ENCODE peak calls at places on chromosome 22, in nine cellular contexts. T is small intestine, R is tibial artery, M is psoas muscle, U is left ventricle myocardium inferior, L is adrenal gland, C is upper lobe of right lung, Y is SK-N-SH, K is mammary epithelial cell. F is an unnamed sample. For H3K4me1, the result is how much of the 10 kb centered on the place peaks cover.

GRCh38 chr22:47282366-47282765 is 519.9 kb downstream of the TBC1D22A start:
- DNase-seq in M (no peak), L (no peak), T (no peak), U (no peak), C (peak), Y (no peak), K (no peak), R (no peak), F (no peak)

GRCh38 chr22:47929073-47929472 is 1166.6 kb downstream of the TBC1D22A start:
- DNase-seq in L (no peak), U (no peak), Y (no peak), T (no peak), C (no peak), M (no peak), K (no peak), R (no peak), F (no peak)

GRCh38 chr22:48870436-48870835 is 957.2 kb downstream of the BRD1 start:
- DNase-seq in K (no peak), M (no peak), T (no peak), C (peak), R (peak), U (no peak), L (no peak), Y (no peak), F (no peak)

GRCh38 chr22:42468841-42469240 is 36.6 kb upstream of the NFAM1 start:
- DNase-seq in M (no peak), U (no peak), C (no peak), T (no peak), L (no peak), Y (no peak), K (peak), R (no peak), F (no peak)

GRCh38 chr22:38759005-38759404 is 3.2 kb upstream of the SUN2 start:
- DNase-seq in R (no peak), T (no peak), C (no peak), K (no peak), L (no peak), M (no peak), Y (no peak), U (no peak), F (no peak)

GRCh38 chr22:23213581-23214341 is 33.5 kb downstream of the BCR start:
- DNase-seq in T (no peak), K (no peak), R (no peak), C (no peak), Y (no peak), L (no peak), U (no peak), M (no peak), F (no peak)

GRCh38 chr22:50439314-50440250 is 35.3 kb downstream of the SBF1 start:
- DNase-seq in M (peak), T (no peak), R (no peak), K (no peak), C (no peak), Y (peak), U (no peak), L (peak), F (no peak)

GRCh38 chr22:38259370-38259769 is 13.4 kb downstream of the TMEM184B start:
- DNase-seq in T (no peak), K (no peak), M (no peak), Y (no peak), R (no peak), C (no peak), U (no peak), L (no peak), F (no peak)

GRCh38 chr22:49208768-49209252 is 618.9 kb downstream of the BRD1 start:
- DNase-seq in Y (no peak), L (no peak), M (no peak), U (peak), T (no peak), K (no peak), C (peak), R (peak), F (no peak)

GRCh38 chr22:42697542-42698013 is 23.1 kb downstream of the A4GALT start:
- DNase-seq in U (peak), Y (no peak), K (peak), L (peak), T (peak), R (peak), M (peak), C (no peak), F (peak)

GRCh38 chr22:49026476-49027121 is 801.1 kb downstream of the BRD1 start:
- DNase-seq in L (no peak), K (no peak), T (no peak), M (peak), R (no peak), Y (peak), C (no peak), U (no peak), F (peak)

GRCh38 chr22:16917144-16918003 is 90.6 kb downstream of the GAB4 start:
- DNase-seq in R (peak), T (peak), K (peak), M (peak), U (peak), Y (peak), C (peak), L (peak), F (peak)

GRCh38 chr22:24421428-24421931 is 5.9 kb upstream of the ADORA2A start:
- DNase-seq in C (no peak), M (peak), R (no peak), K (no peak), T (peak), Y (peak), L (no peak), U (no peak), F (peak)
- H3K4me1 ChIP-seq in C (under half), M (under half), R (under half), K (under half), T (under half), Y (under half), L (under half), U (half or more), F (under half)

DNA sequence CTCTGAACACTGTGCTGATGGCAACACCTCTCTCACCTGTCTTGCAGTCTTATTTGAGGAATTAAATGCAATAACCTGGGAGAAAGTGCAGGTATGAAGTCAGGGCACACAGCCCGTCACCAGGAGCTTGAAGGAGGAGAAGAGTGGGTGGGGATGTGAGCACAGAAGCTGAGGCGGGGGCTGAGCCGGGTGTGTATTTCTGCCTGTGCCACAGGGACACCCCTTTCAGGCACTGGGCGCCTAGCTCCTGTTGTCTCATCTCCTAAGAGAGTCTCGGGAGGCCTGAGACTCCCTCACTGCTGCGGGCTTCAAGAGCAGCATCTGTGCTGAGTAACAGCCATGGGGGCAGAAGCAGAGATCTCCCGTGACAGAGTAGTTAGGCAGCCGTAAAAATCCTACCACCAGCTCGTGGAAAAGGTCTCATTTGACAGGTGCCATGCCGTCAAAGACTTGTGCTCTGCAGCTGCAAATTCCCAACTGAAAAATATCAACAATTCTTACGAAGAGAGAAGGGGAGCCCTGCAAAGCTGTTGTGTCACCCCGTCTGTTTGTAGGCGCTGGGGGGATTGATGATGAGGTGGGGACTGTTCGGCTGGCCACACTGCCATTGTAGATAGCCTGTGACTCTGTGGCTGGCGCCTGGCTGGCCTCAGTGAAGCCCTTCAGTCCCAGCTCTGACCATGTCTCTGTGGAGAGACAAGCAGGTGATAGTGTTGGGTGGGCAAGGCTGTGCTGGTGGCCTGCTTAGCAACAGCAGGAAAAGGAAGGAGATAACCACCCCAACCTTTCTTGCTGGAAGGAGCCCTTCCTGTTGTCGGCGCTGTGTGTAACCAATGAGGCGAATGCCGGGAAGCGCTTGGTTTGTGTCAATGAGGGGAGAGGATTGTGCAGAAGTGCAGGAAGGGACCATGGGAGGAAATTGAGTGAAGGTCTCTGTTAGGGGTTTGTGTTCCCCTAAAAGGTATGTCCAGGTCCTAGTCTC is 27.0 kb downstream of the PARVB start:
- DNase-seq in M (no peak), T (no peak), L (no peak), K (no peak), U (no peak), R (no peak), Y (no peak), C (no peak), F (peak)
- H3K4me1 ChIP-seq in M (under half), T (under half), L (under half), K (under half), U (half or more), R (under half), Y (under half), C (under half), F (under half)

GRCh38 chr22:40056163-40056958 is 61.6 kb downstream of the FAM83F start:
- DNase-seq in K (no peak), U (no peak), L (no peak), T (no peak), Y (no peak), R (no peak), C (no peak), M (no peak), F (no peak)
- H3K4me1 ChIP-seq in K (under half), U (half or more), L (under half), T (under half), Y (under half), R (under half), C (under half), M (half or more), F (under half)

GRCh38 chr22:40609216-40609615 is 27.3 kb downstream of the MRTFA start:
- DNase-seq in M (no peak), C (no peak), U (no peak), L (no peak), T (no peak), Y (no peak), R (no peak), K (no peak), F (no peak)
- H3K4me1 ChIP-seq in M (half or more), C (under half), U (half or more), L (half or more), T (under half), Y (under half), R (under half), K (under half), F (under half)

GRCh38 chr22:44972363-44973083 is 37.3 kb downstream of the PHF21B start:
- DNase-seq in T (no peak), R (no peak), M (no peak), L (no peak), K (no peak), C (no peak), U (no peak), Y (no peak), F (no peak)
- H3K4me1 ChIP-seq in T (under half), R (under half), M (under half), L (under half), K (under half), C (under half), U (under half), Y (under half), F (under half)

DNA sequence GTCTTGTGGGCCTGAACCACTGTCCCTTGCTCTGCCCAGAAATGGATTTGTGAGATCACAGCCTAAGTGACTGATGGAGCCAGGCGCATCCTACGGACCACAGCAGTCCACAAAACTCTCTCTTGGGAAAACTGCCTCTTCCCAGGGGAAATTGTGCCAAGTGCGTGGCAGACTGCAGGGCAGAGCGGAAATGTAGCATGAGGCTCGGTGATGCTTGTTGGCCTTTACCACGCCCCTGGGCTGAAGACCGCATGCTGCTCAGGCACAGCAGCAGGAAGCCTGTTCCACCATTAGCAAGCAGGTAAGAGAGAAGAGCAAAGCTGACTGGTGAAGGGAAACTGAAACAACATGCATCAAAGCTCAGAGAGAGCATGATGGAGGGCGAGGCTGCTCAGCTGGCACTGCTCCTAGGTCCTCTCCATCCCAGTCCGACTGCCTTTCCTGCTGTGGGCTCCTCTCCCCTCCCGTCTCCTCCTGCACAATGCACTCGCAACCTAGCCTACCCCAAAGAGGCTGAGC is 26.5 kb upstream of the SCARF2 start:
- DNase-seq in M (peak), L (no peak), R (no peak), U (no peak), K (no peak), Y (no peak), T (peak), C (peak), F (peak)
- H3K4me1 ChIP-seq in M (under half), L (under half), R (under half), U (under half), K (under half), Y (under half), T (under half), C (under half), F (under half)

GRCh38 chr22:36324414-36324813 is 63.4 kb downstream of the MYH9 start:
- DNase-seq in Y (no peak), M (no peak), U (no peak), R (no peak), C (no peak), T (no peak), K (no peak), L (no peak), F (peak)

GRCh38 chr22:36323855-36324331 is 63.9 kb downstream of the MYH9 start:
- DNase-seq in K (no peak), U (peak), C (no peak), T (no peak), M (no peak), L (no peak), Y (no peak), R (peak), F (peak)

GRCh38 chr22:36323182-36323854 is 64.4 kb downstream of the MYH9 start:
- DNase-seq in L (peak), C (peak), U (peak), Y (no peak), K (no peak), M (no peak), R (peak), T (peak), F (peak)

GRCh38 chr22:36326178-36327161 is 61.3 kb downstream of the MYH9 start:
- DNase-seq in T (no peak), K (no peak), M (no peak), Y (no peak), U (no peak), L (no peak), R (no peak), C (no peak), F (peak)

GRCh38 chr22:36325163-36326031 is 62.4 kb downstream of the MYH9 start:
- DNase-seq in Y (no peak), L (no peak), R (peak), U (no peak), K (peak), C (peak), T (peak), M (peak), F (peak)
- H3K4me1 ChIP-seq in Y (half or more), L (half or more), R (half or more), U (half or more), K (half or more), C (half or more), T (under half), M (half or more), F (half or more)

GRCh38 chr22:20205464-20205963 is 54.7 kb upstream of the CCDC188 start:
- DNase-seq in Y (no peak), R (no peak), L (no peak), U (no peak), M (no peak), T (no peak), K (no peak), C (no peak), F (no peak)

GRCh38 chr22:20206709-20207215 is 55.9 kb upstream of the CCDC188 start:
- DNase-seq in C (peak), R (no peak), T (peak), L (no peak), K (peak), Y (no peak), M (no peak), U (no peak), F (no peak)

GRCh38 chr22:20204821-20205220 is 54.0 kb upstream of the CCDC188 start:
- DNase-seq in R (no peak), Y (no peak), K (no peak), M (no peak), L (no peak), T (no peak), C (no peak), U (no peak), F (no peak)

GRCh38 chr22:20207277-20208025 is 56.6 kb upstream of the CCDC188 start:
- DNase-seq in M (no peak), T (no peak), C (no peak), Y (no peak), U (no peak), K (no peak), L (no peak), R (no peak), F (no peak)

GRCh38 chr22:20205964-20206708 is 55.3 kb upstream of the CCDC188 start:
- DNase-seq in M (peak), K (peak), R (peak), U (peak), L (peak), Y (no peak), T (peak), C (peak), F (peak)
- H3K4me1 ChIP-seq in M (under half), K (under half), R (under half), U (half or more), L (under half), Y (under half), T (under half), C (under half), F (under half)

GRCh38 chr22:44497218-44497903 is 672 bp downstream of the RTL6 start:
- DNase-seq in Y (peak), T (peak), R (no peak), U (no peak), M (peak), K (peak), C (peak), L (peak), F (peak)
- H3K4me1 ChIP-seq in Y (under half), T (under half), R (under half), U (under half), M (under half), K (under half), C (under half), L (under half), F (under half)

GRCh38 chr22:21861290-21861848 is 6.1 kb downstream of the MAPK1 start:
- DNase-seq in Y (no peak), U (no peak), M (no peak), L (no peak), C (no peak), T (no peak), K (peak), R (no peak), F (no peak)

GRCh38 chr22:21862386-21863242 is 4.8 kb downstream of the MAPK1 start:
- DNase-seq in T (no peak), R (no peak), Y (no peak), L (no peak), K (no peak), M (no peak), C (no peak), U (no peak), F (no peak)

GRCh38 chr22:21861856-21862255 is 5.6 kb downstream of the MAPK1 start:
- DNase-seq in L (no peak), Y (no peak), C (no peak), U (no peak), K (peak), R (no peak), T (no peak), M (no peak), F (no peak)

GRCh38 chr22:21858025-21858764 is 9.2 kb downstream of the MAPK1 start:
- DNase-seq in T (peak), R (no peak), L (no peak), U (no peak), K (no peak), Y (no peak), M (no peak), C (no peak), F (no peak)

DNA sequence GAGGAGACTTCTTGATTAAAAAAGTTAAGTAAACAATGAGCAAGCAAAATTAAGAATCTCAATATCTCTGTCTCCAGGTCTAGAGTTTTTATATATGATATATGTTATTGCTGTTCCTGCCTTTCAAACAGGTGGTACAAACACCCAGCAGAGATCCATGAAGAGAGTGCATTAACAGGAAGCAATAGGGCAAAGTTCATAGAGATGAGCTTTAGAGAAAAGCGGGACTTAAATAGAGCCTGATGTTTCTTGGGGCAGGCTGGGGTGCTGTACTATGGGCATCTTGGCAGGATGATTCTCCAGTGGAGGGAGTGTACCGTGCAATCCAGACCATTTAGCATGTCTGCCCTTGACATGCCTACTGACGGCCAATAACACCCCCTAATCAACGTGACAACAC is 6.8 kb downstream of the MAPK1 start:
- DNase-seq in U (no peak), L (no peak), M (no peak), K (no peak), C (no peak), T (no peak), Y (no peak), R (no peak), F (no peak)
- H3K4me1 ChIP-seq in U (half or more), L (half or more), M (half or more), K (under half), C (half or more), T (under half), Y (under half), R (under half), F (under half)